ENCODE peak calls at places on chromosomes 6 and 20, in four cellular contexts. X is H1, D is prostate gland, L is Panc1. V is an unnamed sample.

GRCh38 chr20:17796096-17796563 is 96.4 kb downstream of the BANF2 start:
- DNase-seq in X (no peak), D (no peak), L (no peak), V (no peak)

GRCh38 chr6:83479389-83479788 is 32.9 kb upstream of the PRSS35 start:
- DNase-seq in X (no peak), D (no peak), L (no peak), V (no peak)

GRCh38 chr20:37958856-37959255 is 55.9 kb downstream of the VSTM2L start:
- DNase-seq in L (no peak), X (no peak), D (no peak), V (peak; percentile 4)

GRCh38 chr6:105873256-105873704 is 212.9 kb upstream of the PRDM1 start:
- DNase-seq in L (no peak), X (no peak), D (no peak), V (no peak)

GRCh38 chr6:144379356-144379755 is 94.2 kb downstream of the UTRN start:
- DNase-seq in X (no peak), L (no peak), D (no peak), V (no peak)

GRCh38 chr6:27375613-27376079 is 12.9 kb upstream of the ZNF391 start:
- DNase-seq in X (no peak), D (no peak), L (no peak), V (no peak)

GRCh38 chr6:46203388-46203787 is 32.6 kb upstream of the ENPP5 start:
- DNase-seq in L (no peak), D (no peak), X (no peak), V (no peak)

GRCh38 chr20:2006452-2007381 is 12.9 kb upstream of the PDYN start:
- DNase-seq in D (no peak), L (peak; percentile 28), X (no peak), V (no peak)

GRCh38 chr6:71933881-71934280 is 47.5 kb downstream of the RIMS1 start:
- DNase-seq in L (no peak), X (no peak), D (no peak), V (no peak)

GRCh38 chr20:57315083-57315963 is 14.3 kb upstream of the SPO11 start:
- DNase-seq in L (no peak), X (no peak), D (no peak), V (no peak)

DNA sequence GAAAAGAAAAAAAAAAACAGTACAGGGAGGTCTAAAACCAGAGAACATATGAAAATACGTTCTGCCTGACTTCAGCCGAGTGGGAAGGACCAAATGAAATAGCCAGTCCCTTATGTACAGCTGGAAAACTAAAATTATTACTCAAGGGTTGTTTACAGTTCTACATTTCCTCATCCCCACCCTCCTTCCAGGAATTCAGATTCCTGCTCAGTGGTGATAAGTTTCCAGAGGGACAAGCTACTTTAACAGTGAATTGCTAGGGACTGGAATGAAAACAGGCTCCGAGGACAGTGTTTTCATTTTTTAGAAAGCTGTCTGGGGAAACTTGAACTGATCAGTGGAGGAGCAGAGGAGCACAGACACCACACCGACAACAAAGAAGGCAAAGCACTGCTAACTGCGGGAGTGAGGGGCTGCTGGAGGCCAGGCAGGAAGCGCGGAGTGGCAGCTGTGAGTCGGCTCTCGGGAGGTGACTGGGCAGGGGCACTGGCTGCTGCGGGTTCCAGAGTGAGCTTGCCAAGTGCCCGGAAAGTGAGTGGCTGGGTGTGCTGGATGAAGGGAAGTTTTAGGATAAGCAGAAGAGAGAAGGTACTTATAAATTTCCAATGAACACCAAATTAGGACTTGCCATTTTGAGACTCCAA is 322.2 kb downstream of the ESR1 start:
- DNase-seq in D (no peak), X (no peak), L (no peak), V (no peak)
- TF ChIP-seq POLR2AphosphoS5 in D (no peak), X (no peak), L (no peak), V (no peak)

DNA sequence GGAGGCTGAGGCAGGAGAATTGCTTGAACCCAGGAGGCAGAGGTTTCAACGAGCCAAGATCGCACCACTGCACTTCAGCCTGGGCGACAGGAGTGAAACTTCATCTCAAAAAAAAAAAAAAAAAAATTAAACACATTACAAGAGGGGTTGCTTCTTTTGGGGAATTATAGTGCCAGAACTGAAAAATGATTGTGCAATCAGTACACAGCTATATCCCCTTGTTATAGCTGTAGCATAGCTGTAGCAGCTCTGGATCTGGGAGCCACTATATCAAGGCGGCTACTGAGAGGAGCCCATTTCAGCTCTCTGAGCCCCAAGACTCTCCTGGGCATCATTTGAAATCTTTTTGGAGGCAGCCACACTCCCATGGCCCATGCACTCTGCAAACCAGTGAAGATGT is 334.3 kb downstream of the TFAP2A start:
- DNase-seq in D (no peak), X (no peak), L (no peak), V (no peak)
- H3K27ac ChIP-seq in D (no peak overlapping the region), X (no peak overlapping the region), L (no peak overlapping the region), V (no peak overlapping the region)

GRCh38 chr6:160043784-160044183 is 74.9 kb downstream of the IGF2R start:
- DNase-seq in X (no peak), D (no peak), L (no peak), V (no peak)
- H3K36me3 ChIP-seq in X (peaks cover 81% of the 10 kb centered on the region), D (peaks cover 9% of the 10 kb centered on the region), L (peaks cover 28% of the 10 kb centered on the region), V (peaks cover 53% of the 10 kb centered on the region)

GRCh38 chr20:8901237-8902025 is 167.5 kb upstream of the PLCB4 start:
- DNase-seq in X (no peak), D (no peak), L (no peak), V (no peak)
- TF ChIP-seq POLR2AphosphoS5 in X (no peak), D (no peak), L (no peak), V (no peak)

GRCh38 chr6:133888931-133889556 is at the start of gene TCF21:
- DNase-seq in X (no peak), L (no peak), D (no peak), V (no peak)
- H3K27ac ChIP-seq in X (no peak within 1 kb of the TSS), L (no peak within 1 kb of the TSS), D (peak within 1 kb of the TSS; percentile 83), V (no peak within 1 kb of the TSS)

DNA sequence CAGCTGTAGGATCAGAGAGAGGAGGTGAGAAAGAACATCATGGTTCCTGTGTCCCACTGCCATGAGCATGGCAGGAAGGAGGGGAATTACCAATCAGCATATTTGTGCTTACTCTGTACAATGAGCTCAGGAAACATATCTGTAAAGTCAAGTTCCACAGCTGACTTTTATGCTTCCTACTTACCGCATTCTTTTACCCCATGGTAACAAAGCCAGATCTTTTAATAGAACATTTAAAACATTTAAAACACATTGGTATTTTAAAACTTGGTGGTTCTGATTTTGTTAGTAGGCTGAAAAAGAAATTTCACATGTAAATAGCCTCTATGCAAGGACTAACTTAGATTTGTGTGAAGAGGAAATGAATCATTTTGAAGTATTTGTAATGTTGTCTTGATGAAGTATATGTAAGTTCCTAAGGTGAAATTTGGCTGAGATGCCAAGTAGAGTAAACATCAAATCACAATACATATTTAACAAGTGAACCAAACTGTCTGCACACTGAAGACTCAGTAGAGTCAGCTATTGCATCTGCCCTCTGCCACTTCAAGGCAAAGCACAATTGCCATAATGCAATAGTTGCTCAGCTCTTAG is 114.7 kb downstream of the GJA10 start:
- DNase-seq in D (peak; percentile 13), L (peak; percentile 22), X (no peak), V (no peak)
- H3K36me3 ChIP-seq in D (no peaks in the 10 kb centered on the region), L (no peaks in the 10 kb centered on the region), X (no peaks in the 10 kb centered on the region), V (no peaks in the 10 kb centered on the region)

GRCh38 chr6:101268541-101268940 is 125.0 kb upstream of the GRIK2 start:
- DNase-seq in L (no peak), X (no peak), D (no peak), V (no peak)
- TF ChIP-seq POLR2AphosphoS5 in L (no peak), X (no peak), D (no peak), V (no peak)

V was measured in suprapubic skin.